ENCODE peak calls at places on chromosomes 12 and 14, in four cellular contexts. V, R, T and F are unnamed samples.

GRCh38 chr12:95130096-95130495 is 56.7 kb upstream of the NR2C1 start:
- DNase-seq in T (no peak), V (peak), R (no peak), F (no peak)

GRCh38 chr14:101775756-101776292 is 14.3 kb downstream of the PPP2R5C start:
- DNase-seq in T (no peak), V (no peak), R (no peak), F (no peak)

GRCh38 chr12:29133680-29134079 is 15.4 kb upstream of the FAR2 start:
- DNase-seq in R (no peak), T (no peak), V (no peak), F (no peak)

GRCh38 chr12:24596768-24597388 is 352.0 kb downstream of the BCAT1 start:
- DNase-seq in R (no peak), V (no peak), T (peak), F (no peak)

GRCh38 chr12:67355428-67356385 is 86.5 kb downstream of the CAND1 start:
- DNase-seq in R (peak), T (peak), V (peak), F (peak)

GRCh38 chr14:66624319-66624937 is 116.5 kb downstream of the GPHN start:
- DNase-seq in T (peak), R (peak), V (peak), F (peak)

GRCh38 chr14:23358553-23359166 is 6.0 kb upstream of the SLC22A17 start:
- DNase-seq in V (no peak), T (no peak), R (no peak), F (no peak)

GRCh38 chr12:53102883-53103807 is at the start of gene SOAT2:
- DNase-seq in R (no peak), T (no peak), V (no peak), F (no peak)

GRCh38 chr14:21534576-21534975 is 8.4 kb upstream of the SALL2 start:
- DNase-seq in T (no peak), R (no peak), V (no peak), F (no peak)

GRCh38 chr14:42374332-42374731 is 767.7 kb downstream of the LRFN5 start:
- DNase-seq in V (no peak), R (no peak), T (no peak), F (no peak)

GRCh38 chr14:66746316-66747006 is 238.5 kb downstream of the GPHN start:
- DNase-seq in T (peak), V (peak), R (peak), F (peak)

DNA sequence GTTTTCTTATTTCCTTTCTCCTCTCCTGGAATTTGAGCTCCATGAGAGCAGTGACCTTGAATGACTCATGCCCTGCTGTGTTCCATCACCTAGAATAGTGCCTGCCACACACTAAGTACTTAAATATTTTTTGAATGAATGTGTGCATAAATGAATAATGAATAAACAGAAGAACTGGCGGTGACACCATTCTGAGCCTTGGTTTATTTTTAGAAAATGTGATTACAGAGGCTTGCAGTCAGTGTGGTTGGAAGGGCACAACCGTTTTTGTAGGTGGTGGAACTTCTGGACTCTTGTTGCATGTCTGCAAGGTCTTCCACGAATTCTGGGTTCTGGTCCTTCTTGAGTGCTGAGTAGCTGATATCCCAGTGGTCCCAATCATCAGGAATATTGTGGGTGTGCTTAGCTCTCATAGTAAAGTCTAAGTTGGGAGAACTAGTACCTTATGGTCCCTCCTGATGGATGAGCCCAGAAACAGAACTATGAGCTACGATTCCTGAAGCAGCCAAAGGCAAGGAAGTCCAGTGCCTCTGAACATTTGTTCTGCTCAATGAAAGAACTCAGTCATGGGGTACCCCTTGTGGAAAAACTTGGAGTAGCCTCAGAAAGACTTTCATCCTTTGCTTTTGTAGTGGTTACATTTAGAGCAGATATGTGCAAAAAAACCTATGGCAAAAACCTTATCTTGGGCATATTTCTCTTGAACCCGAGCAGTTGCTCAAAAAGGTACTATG is 28.8 kb upstream of the BHLHE41 start:
- DNase-seq in T (peak), V (peak), R (peak), F (peak)
- TF ChIP-seq CTCF in T (peak), V (peak), R (no peak), F (peak)

GRCh38 chr12:49189731-49190314 is 943 bp upstream of the TUBA1A start:
- DNase-seq in T (peak), R (no peak), V (no peak), F (no peak)

GRCh38 chr12:49187184-49187583 is 1.7 kb downstream of the TUBA1A start:
- DNase-seq in V (peak), T (peak), R (peak), F (peak)

GRCh38 chr12:49190317-49190716 is 1.4 kb upstream of the TUBA1A start:
- DNase-seq in T (no peak), R (no peak), V (no peak), F (no peak)

GRCh38 chr12:49188916-49189367 is at the start of gene TUBA1A:
- DNase-seq in T (peak), V (peak), R (peak), F (peak)

DNA sequence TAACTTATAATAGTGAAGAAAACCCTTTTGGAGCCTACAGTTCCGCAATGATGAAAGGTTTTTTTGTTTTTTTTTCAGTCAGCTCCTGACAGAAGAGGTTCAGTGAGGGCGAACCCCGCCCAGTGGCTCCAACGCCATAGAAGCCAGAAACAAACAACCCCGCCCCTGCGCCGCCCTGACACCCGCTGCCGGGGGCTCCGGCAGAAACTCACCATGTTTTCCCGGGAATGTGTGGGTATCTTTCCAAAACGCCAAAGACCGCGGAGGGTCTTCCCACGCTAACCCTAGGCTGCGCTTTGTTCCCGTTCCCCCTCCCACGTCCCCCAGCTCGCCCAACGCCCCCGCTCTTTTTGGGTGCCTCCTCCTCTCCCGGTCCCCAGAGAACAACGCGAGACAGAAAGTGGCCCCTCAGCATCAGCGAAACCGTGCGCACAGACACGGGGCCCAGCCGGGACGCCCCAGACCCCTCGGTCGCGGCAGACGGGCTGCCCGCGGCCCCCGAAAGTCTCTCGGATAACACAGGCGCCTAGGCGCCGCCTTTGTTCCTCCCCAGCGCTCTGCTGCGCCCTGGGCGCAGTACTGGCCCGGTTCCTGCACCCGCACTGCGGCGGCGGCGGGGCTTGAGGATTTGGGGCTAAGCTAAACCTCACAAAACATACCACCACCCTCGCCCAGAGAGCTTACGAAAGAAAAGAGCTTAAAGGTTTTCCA is 520 bp downstream of the TUBA1A start:
- DNase-seq in R (peak), V (peak), T (peak), F (peak)
- TF ChIP-seq CTCF in R (no peak), V (peak), T (no peak), F (no peak)

GRCh38 chr14:106876711-106877110 is 1350.3 kb downstream of the TMEM121 start:
- DNase-seq in R (no peak), T (no peak), V (no peak), F (no peak)

GRCh38 chr14:106883218-106883692 is 1356.9 kb downstream of the TMEM121 start:
- DNase-seq in T (peak), R (no peak), V (no peak), F (no peak)

GRCh38 chr14:106877527-106877926 is 1351.1 kb downstream of the TMEM121 start:
- DNase-seq in V (no peak), R (no peak), T (no peak), F (no peak)

GRCh38 chr14:106875503-106875902 is 1349.1 kb downstream of the TMEM121 start:
- DNase-seq in V (no peak), T (no peak), R (no peak), F (no peak)

GRCh38 chr14:106879241-106879640 is 1352.9 kb downstream of the TMEM121 start:
- DNase-seq in V (no peak), R (no peak), T (peak), F (no peak)
- TF ChIP-seq CTCF in V (peak), R (peak), T (peak), F (no peak)

GRCh38 chr12:130459916-130460315 is 122.2 kb downstream of the PIWIL1 start:
- DNase-seq in T (no peak), R (no peak), V (no peak), F (no peak)
- TF ChIP-seq CTCF in T (no peak), R (no peak), V (no peak), F (no peak)

GRCh38 chr12:66120477-66120876 is 10.1 kb downstream of the LLPH start:
- DNase-seq in T (no peak), R (no peak), V (no peak), F (peak)
- TF ChIP-seq CTCF in T (no peak), R (no peak), V (no peak), F (peak)

GRCh38 chr12:54300732-54301427 is at the start of gene NFE2:
- DNase-seq in T (peak), V (peak), R (peak), F (peak)
- TF ChIP-seq CTCF in T (no peak), V (no peak), R (no peak), F (no peak)